ENCODE peak calls at places on chromosomes 7 and 10, in seven cellular contexts. C is mammary epithelial cell, A is GM23248, J is stromal cell of bone marrow, Y is lung microvascular endothelial cell, W is glutamatergic neuron, P is LoVo. M is an unnamed sample.

GRCh38 chr10:92074126-92074887 is 150.7 kb downstream of the BTAF1 start:
- DNase-seq in C (no peak), A (peak; percentile 15), J (no peak), Y (peak; percentile 58), W (no peak), P (no peak), M (no peak)

GRCh38 chr7:28647076-28647421 is 234.7 kb downstream of the CREB5 start:
- DNase-seq in C (no peak), A (no peak), J (no peak), Y (no peak), W (no peak), P (no peak), M (no peak)

GRCh38 chr10:91201213-91201996 is 19.1 kb upstream of the PCGF5 start:
- DNase-seq in C (no peak), A (no peak), J (no peak), Y (no peak), W (no peak), P (no peak), M (no peak)

GRCh38 chr7:117158941-117159705 is 163.7 kb downstream of the WNT2 start:
- DNase-seq in C (no peak), A (peak; percentile 57), J (no peak), Y (no peak), W (no peak), P (no peak), M (no peak)

GRCh38 chr7:27277628-27278027 is 35.0 kb downstream of the EVX1 start:
- DNase-seq in C (peak; percentile 84), A (peak; percentile 58), J (peak; percentile 47), Y (no peak), W (no peak), P (peak; percentile 90), M (no peak)

GRCh38 chr7:112556633-112557032 is 75.8 kb downstream of the LSMEM1 start:
- DNase-seq in C (peak; percentile 93), A (peak; percentile 69), J (no peak), Y (no peak), W (no peak), P (no peak), M (no peak)

GRCh38 chr10:6202098-6202683 is 541 bp upstream of the PFKFB3 start:
- DNase-seq in C (peak; percentile 5), A (no peak), J (no peak), Y (no peak), W (no peak), P (no peak), M (no peak)

GRCh38 chr10:122162566-122163181 is 108.4 kb upstream of the BTBD16 start:
- DNase-seq in C (no peak), A (no peak), J (no peak), Y (no peak), W (peak; percentile 70), P (no peak), M (no peak)

GRCh38 chr7:126996659-126997058 is 256.1 kb downstream of the GRM8 start:
- DNase-seq in C (no peak), A (no peak), J (no peak), Y (no peak), W (no peak), P (no peak), M (no peak)

GRCh38 chr10:79230563-79231249 is 116.6 kb upstream of the PPIF start:
- DNase-seq in C (no peak), A (no peak), J (no peak), Y (no peak), W (peak; percentile 86), P (no peak), M (no peak)

GRCh38 chr7:14905764-14906163 is 3.2 kb upstream of the DGKB start:
- DNase-seq in C (no peak), A (no peak), J (no peak), Y (no peak), W (no peak), P (no peak), M (no peak)

GRCh38 chr7:159030490-159031134 is 114.1 kb downstream of the VIPR2 start:
- DNase-seq in C (no peak), A (peak; percentile 7), J (no peak), Y (peak; percentile 24), W (peak; percentile 85), P (peak; percentile 82), M (peak; percentile 93)

GRCh38 chr7:114175140-114175539 is 239.5 kb upstream of the FOXP2 start:
- DNase-seq in C (peak; percentile 1), A (peak; percentile 27), J (no peak), Y (no peak), W (no peak), P (no peak), M (no peak)

GRCh38 chr7:150365673-150366398 is 2.8 kb upstream of the REPIN1 start:
- DNase-seq in C (no peak), A (no peak), J (no peak), Y (no peak), W (no peak), P (no peak), M (no peak)

GRCh38 chr7:102044641-102044983 is 227.2 kb downstream of the CUX1 start:
- DNase-seq in C (no peak), A (peak; percentile 8), J (no peak), Y (no peak), W (no peak), P (no peak), M (no peak)

GRCh38 chr10:57786850-57787750 is 480.6 kb downstream of the IPMK start:
- DNase-seq in C (no peak), A (no peak), J (no peak), Y (no peak), W (no peak), P (no peak), M (no peak)

GRCh38 chr7:64610997-64611396 is 48.1 kb upstream of the ZNF680 start:
- DNase-seq in C (no peak), A (no peak), J (no peak), Y (no peak), W (no peak), P (no peak), M (peak; percentile 90)

GRCh38 chr10:34760606-34761005 is 54.5 kb downstream of the PARD3 start:
- DNase-seq in C (peak; percentile 96), A (peak; percentile 31), J (no peak), Y (no peak), W (no peak), P (no peak), M (no peak)

M was measured in esophagus muscularis mucosa.